ENCODE peak calls at places on chromosomes 11 and 22, in ten cellular contexts. One of them, this sample, is unnamed.

GRCh38 chr22:24023204-24023789 is 12.2 kb downstream of the CABIN1 start:
- DNase-seq in left ventricle myocardium superior: no peak
- DNase-seq in upper lobe of right lung: no peak
- DNase-seq in NCI-H2171 treated with DMSO at 0.1 percent for 48 hours: no peak
- DNase-seq in brain microvascular endothelial cell: no peak
- DNase-seq in tibial artery: no peak
- DNase-seq in skeletal muscle cell: no peak
- DNase-seq in kidney tubule cell: no peak
- DNase-seq in HuH-7: no peak
- DNase-seq in stimulated activated CD4-positive, alpha-beta T cell treated with anti-CD3 and anti-CD28 coated beads, Interleukin-12 subunit alpha, Interleukin-12 subunit beta, amount 100 ng/mL, for 24 hours: no peak
- DNase-seq in this sample: no peak

GRCh38 chr11:67251841-67252240 is 14.4 kb upstream of the GRK2 start:
- DNase-seq in left ventricle myocardium superior: no peak
- DNase-seq in upper lobe of right lung: no peak
- DNase-seq in NCI-H2171 treated with DMSO at 0.1 percent for 48 hours: no peak
- DNase-seq in brain microvascular endothelial cell: no peak
- DNase-seq in tibial artery: no peak
- DNase-seq in skeletal muscle cell: no peak
- DNase-seq in kidney tubule cell: no peak
- DNase-seq in HuH-7: no peak
- DNase-seq in stimulated activated CD4-positive, alpha-beta T cell treated with anti-CD3 and anti-CD28 coated beads, Interleukin-12 subunit alpha, Interleukin-12 subunit beta, amount 100 ng/mL, for 24 hours: no peak
- DNase-seq in this sample: no peak

GRCh38 chr22:26707581-26707980 is 50.2 kb downstream of the MIAT start:
- DNase-seq in left ventricle myocardium superior: no peak
- DNase-seq in upper lobe of right lung: no peak
- DNase-seq in NCI-H2171 treated with DMSO at 0.1 percent for 48 hours: no peak
- DNase-seq in brain microvascular endothelial cell: no peak
- DNase-seq in tibial artery: no peak
- DNase-seq in skeletal muscle cell: no peak
- DNase-seq in kidney tubule cell: peak
- DNase-seq in HuH-7: no peak
- DNase-seq in stimulated activated CD4-positive, alpha-beta T cell treated with anti-CD3 and anti-CD28 coated beads, Interleukin-12 subunit alpha, Interleukin-12 subunit beta, amount 100 ng/mL, for 24 hours: no peak
- DNase-seq in this sample: no peak

GRCh38 chr22:22431271-22432220 is 77.0 kb downstream of the ZNF280B start:
- DNase-seq in left ventricle myocardium superior: peak
- DNase-seq in upper lobe of right lung: no peak
- DNase-seq in NCI-H2171 treated with DMSO at 0.1 percent for 48 hours: peak
- DNase-seq in brain microvascular endothelial cell: peak
- DNase-seq in tibial artery: no peak
- DNase-seq in skeletal muscle cell: no peak
- DNase-seq in kidney tubule cell: peak
- DNase-seq in HuH-7: peak
- DNase-seq in stimulated activated CD4-positive, alpha-beta T cell treated with anti-CD3 and anti-CD28 coated beads, Interleukin-12 subunit alpha, Interleukin-12 subunit beta, amount 100 ng/mL, for 24 hours: peak
- DNase-seq in this sample: peak

GRCh38 chr11:64876835-64877341 is 1.5 kb downstream of the EHD1 start:
- DNase-seq in left ventricle myocardium superior: peak
- DNase-seq in upper lobe of right lung: peak
- DNase-seq in NCI-H2171 treated with DMSO at 0.1 percent for 48 hours: no peak
- DNase-seq in brain microvascular endothelial cell: peak
- DNase-seq in tibial artery: peak
- DNase-seq in skeletal muscle cell: no peak
- DNase-seq in kidney tubule cell: peak
- DNase-seq in HuH-7: no peak
- DNase-seq in stimulated activated CD4-positive, alpha-beta T cell treated with anti-CD3 and anti-CD28 coated beads, Interleukin-12 subunit alpha, Interleukin-12 subunit beta, amount 100 ng/mL, for 24 hours: no peak
- DNase-seq in this sample: no peak

GRCh38 chr11:92316410-92316809 is 91.8 kb downstream of the FAT3 start:
- DNase-seq in left ventricle myocardium superior: no peak
- DNase-seq in upper lobe of right lung: no peak
- DNase-seq in NCI-H2171 treated with DMSO at 0.1 percent for 48 hours: no peak
- DNase-seq in brain microvascular endothelial cell: no peak
- DNase-seq in tibial artery: no peak
- DNase-seq in skeletal muscle cell: no peak
- DNase-seq in kidney tubule cell: no peak
- DNase-seq in HuH-7: no peak
- DNase-seq in stimulated activated CD4-positive, alpha-beta T cell treated with anti-CD3 and anti-CD28 coated beads, Interleukin-12 subunit alpha, Interleukin-12 subunit beta, amount 100 ng/mL, for 24 hours: no peak
- DNase-seq in this sample: no peak

GRCh38 chr11:109015283-109015682 is 350.4 kb downstream of the DDX10 start:
- DNase-seq in left ventricle myocardium superior: no peak
- DNase-seq in upper lobe of right lung: no peak
- DNase-seq in NCI-H2171 treated with DMSO at 0.1 percent for 48 hours: no peak
- DNase-seq in brain microvascular endothelial cell: peak
- DNase-seq in tibial artery: no peak
- DNase-seq in skeletal muscle cell: peak
- DNase-seq in kidney tubule cell: no peak
- DNase-seq in HuH-7: no peak
- DNase-seq in stimulated activated CD4-positive, alpha-beta T cell treated with anti-CD3 and anti-CD28 coated beads, Interleukin-12 subunit alpha, Interleukin-12 subunit beta, amount 100 ng/mL, for 24 hours: no peak
- DNase-seq in this sample: no peak

GRCh38 chr11:68099474-68100405 is 21.4 kb downstream of the CHKA start:
- DNase-seq in left ventricle myocardium superior: no peak
- DNase-seq in upper lobe of right lung: peak
- DNase-seq in NCI-H2171 treated with DMSO at 0.1 percent for 48 hours: no peak
- DNase-seq in brain microvascular endothelial cell: no peak
- DNase-seq in tibial artery: no peak
- DNase-seq in skeletal muscle cell: no peak
- DNase-seq in kidney tubule cell: peak
- DNase-seq in HuH-7: peak
- DNase-seq in stimulated activated CD4-positive, alpha-beta T cell treated with anti-CD3 and anti-CD28 coated beads, Interleukin-12 subunit alpha, Interleukin-12 subunit beta, amount 100 ng/mL, for 24 hours: no peak
- DNase-seq in this sample: no peak

GRCh38 chr11:72598901-72599300 is 75.3 kb downstream of the PDE2A start:
- DNase-seq in left ventricle myocardium superior: peak
- DNase-seq in upper lobe of right lung: no peak
- DNase-seq in NCI-H2171 treated with DMSO at 0.1 percent for 48 hours: no peak
- DNase-seq in brain microvascular endothelial cell: peak
- DNase-seq in tibial artery: no peak
- DNase-seq in skeletal muscle cell: no peak
- DNase-seq in kidney tubule cell: peak
- DNase-seq in HuH-7: peak
- DNase-seq in stimulated activated CD4-positive, alpha-beta T cell treated with anti-CD3 and anti-CD28 coated beads, Interleukin-12 subunit alpha, Interleukin-12 subunit beta, amount 100 ng/mL, for 24 hours: no peak
- DNase-seq in this sample: no peak

GRCh38 chr11:31826530-31827438 is 15.7 kb upstream of the PAX6 start:
- DNase-seq in left ventricle myocardium superior: no peak
- DNase-seq in upper lobe of right lung: no peak
- DNase-seq in NCI-H2171 treated with DMSO at 0.1 percent for 48 hours: no peak
- DNase-seq in brain microvascular endothelial cell: no peak
- DNase-seq in tibial artery: no peak
- DNase-seq in skeletal muscle cell: no peak
- DNase-seq in kidney tubule cell: no peak
- DNase-seq in HuH-7: peak
- DNase-seq in stimulated activated CD4-positive, alpha-beta T cell treated with anti-CD3 and anti-CD28 coated beads, Interleukin-12 subunit alpha, Interleukin-12 subunit beta, amount 100 ng/mL, for 24 hours: no peak
- DNase-seq in this sample: no peak

GRCh38 chr11:68541983-68542382 is 81.4 kb downstream of the PPP6R3 start:
- DNase-seq in left ventricle myocardium superior: no peak
- DNase-seq in upper lobe of right lung: no peak
- DNase-seq in NCI-H2171 treated with DMSO at 0.1 percent for 48 hours: no peak
- DNase-seq in brain microvascular endothelial cell: no peak
- DNase-seq in tibial artery: no peak
- DNase-seq in skeletal muscle cell: no peak
- DNase-seq in kidney tubule cell: peak
- DNase-seq in HuH-7: no peak
- DNase-seq in stimulated activated CD4-positive, alpha-beta T cell treated with anti-CD3 and anti-CD28 coated beads, Interleukin-12 subunit alpha, Interleukin-12 subunit beta, amount 100 ng/mL, for 24 hours: no peak
- DNase-seq in this sample: no peak

GRCh38 chr11:9825895-9826294 is 162.0 kb downstream of the SWAP70 start:
- DNase-seq in left ventricle myocardium superior: no peak
- DNase-seq in upper lobe of right lung: no peak
- DNase-seq in NCI-H2171 treated with DMSO at 0.1 percent for 48 hours: no peak
- DNase-seq in brain microvascular endothelial cell: no peak
- DNase-seq in tibial artery: no peak
- DNase-seq in skeletal muscle cell: no peak
- DNase-seq in kidney tubule cell: no peak
- DNase-seq in HuH-7: no peak
- DNase-seq in stimulated activated CD4-positive, alpha-beta T cell treated with anti-CD3 and anti-CD28 coated beads, Interleukin-12 subunit alpha, Interleukin-12 subunit beta, amount 100 ng/mL, for 24 hours: no peak
- DNase-seq in this sample: no peak

GRCh38 chr22:46854125-46854870 is 91.8 kb downstream of the TBC1D22A start:
- DNase-seq in left ventricle myocardium superior: peak
- DNase-seq in upper lobe of right lung: peak
- DNase-seq in NCI-H2171 treated with DMSO at 0.1 percent for 48 hours: no peak
- DNase-seq in brain microvascular endothelial cell: peak
- DNase-seq in tibial artery: peak
- DNase-seq in skeletal muscle cell: no peak
- DNase-seq in kidney tubule cell: peak
- DNase-seq in HuH-7: no peak
- DNase-seq in stimulated activated CD4-positive, alpha-beta T cell treated with anti-CD3 and anti-CD28 coated beads, Interleukin-12 subunit alpha, Interleukin-12 subunit beta, amount 100 ng/mL, for 24 hours: no peak
- DNase-seq in this sample: no peak

GRCh38 chr11:57214087-57214395 is 23.0 kb downstream of the APLNR start:
- DNase-seq in left ventricle myocardium superior: no peak
- DNase-seq in upper lobe of right lung: no peak
- DNase-seq in NCI-H2171 treated with DMSO at 0.1 percent for 48 hours: no peak
- DNase-seq in brain microvascular endothelial cell: no peak
- DNase-seq in tibial artery: no peak
- DNase-seq in skeletal muscle cell: no peak
- DNase-seq in kidney tubule cell: no peak
- DNase-seq in HuH-7: no peak
- DNase-seq in stimulated activated CD4-positive, alpha-beta T cell treated with anti-CD3 and anti-CD28 coated beads, Interleukin-12 subunit alpha, Interleukin-12 subunit beta, amount 100 ng/mL, for 24 hours: no peak
- DNase-seq in this sample: peak

GRCh38 chr22:42188808-42189447 is 58.3 kb upstream of the CYP2D6 start:
- DNase-seq in left ventricle myocardium superior: no peak
- DNase-seq in upper lobe of right lung: no peak
- DNase-seq in NCI-H2171 treated with DMSO at 0.1 percent for 48 hours: no peak
- DNase-seq in brain microvascular endothelial cell: no peak
- DNase-seq in tibial artery: no peak
- DNase-seq in skeletal muscle cell: no peak
- DNase-seq in kidney tubule cell: peak
- DNase-seq in HuH-7: no peak
- DNase-seq in stimulated activated CD4-positive, alpha-beta T cell treated with anti-CD3 and anti-CD28 coated beads, Interleukin-12 subunit alpha, Interleukin-12 subunit beta, amount 100 ng/mL, for 24 hours: no peak
- DNase-seq in this sample: no peak

GRCh38 chr11:96050435-96051182 is 126.7 kb upstream of the MTMR2 start:
- DNase-seq in left ventricle myocardium superior: no peak
- DNase-seq in upper lobe of right lung: no peak
- DNase-seq in NCI-H2171 treated with DMSO at 0.1 percent for 48 hours: no peak
- DNase-seq in brain microvascular endothelial cell: peak
- DNase-seq in tibial artery: no peak
- DNase-seq in skeletal muscle cell: no peak
- DNase-seq in kidney tubule cell: peak
- DNase-seq in HuH-7: peak
- DNase-seq in stimulated activated CD4-positive, alpha-beta T cell treated with anti-CD3 and anti-CD28 coated beads, Interleukin-12 subunit alpha, Interleukin-12 subunit beta, amount 100 ng/mL, for 24 hours: no peak
- DNase-seq in this sample: no peak

GRCh38 chr11:69448471-69449284 is 32.8 kb upstream of the LINC01488 start:
- DNase-seq in left ventricle myocardium superior: no peak
- DNase-seq in upper lobe of right lung: no peak
- DNase-seq in NCI-H2171 treated with DMSO at 0.1 percent for 48 hours: no peak
- DNase-seq in brain microvascular endothelial cell: no peak
- DNase-seq in tibial artery: peak
- DNase-seq in skeletal muscle cell: no peak
- DNase-seq in kidney tubule cell: no peak
- DNase-seq in HuH-7: no peak
- DNase-seq in stimulated activated CD4-positive, alpha-beta T cell treated with anti-CD3 and anti-CD28 coated beads, Interleukin-12 subunit alpha, Interleukin-12 subunit beta, amount 100 ng/mL, for 24 hours: no peak
- DNase-seq in this sample: no peak

GRCh38 chr11:116162541-116163230 is 610.1 kb downstream of the BUD13 start:
- DNase-seq in left ventricle myocardium superior: no peak
- DNase-seq in upper lobe of right lung: no peak
- DNase-seq in NCI-H2171 treated with DMSO at 0.1 percent for 48 hours: no peak
- DNase-seq in brain microvascular endothelial cell: no peak
- DNase-seq in tibial artery: no peak
- DNase-seq in skeletal muscle cell: no peak
- DNase-seq in kidney tubule cell: peak
- DNase-seq in HuH-7: no peak
- DNase-seq in stimulated activated CD4-positive, alpha-beta T cell treated with anti-CD3 and anti-CD28 coated beads, Interleukin-12 subunit alpha, Interleukin-12 subunit beta, amount 100 ng/mL, for 24 hours: no peak
- DNase-seq in this sample: peak

GRCh38 chr22:35431483-35432205 is 31.7 kb downstream of the MCM5 start:
- DNase-seq in left ventricle myocardium superior: no peak
- DNase-seq in upper lobe of right lung: no peak
- DNase-seq in NCI-H2171 treated with DMSO at 0.1 percent for 48 hours: no peak
- DNase-seq in brain microvascular endothelial cell: no peak
- DNase-seq in tibial artery: no peak
- DNase-seq in skeletal muscle cell: no peak
- DNase-seq in kidney tubule cell: no peak
- DNase-seq in HuH-7: no peak
- DNase-seq in stimulated activated CD4-positive, alpha-beta T cell treated with anti-CD3 and anti-CD28 coated beads, Interleukin-12 subunit alpha, Interleukin-12 subunit beta, amount 100 ng/mL, for 24 hours: no peak
- DNase-seq in this sample: no peak

GRCh38 chr11:113247231-113247630 is 67.2 kb upstream of the TTC12 start:
- DNase-seq in left ventricle myocardium superior: no peak
- DNase-seq in upper lobe of right lung: no peak
- DNase-seq in NCI-H2171 treated with DMSO at 0.1 percent for 48 hours: no peak
- DNase-seq in brain microvascular endothelial cell: no peak
- DNase-seq in tibial artery: no peak
- DNase-seq in skeletal muscle cell: no peak
- DNase-seq in kidney tubule cell: no peak
- DNase-seq in HuH-7: no peak
- DNase-seq in stimulated activated CD4-positive, alpha-beta T cell treated with anti-CD3 and anti-CD28 coated beads, Interleukin-12 subunit alpha, Interleukin-12 subunit beta, amount 100 ng/mL, for 24 hours: no peak
- DNase-seq in this sample: peak

GRCh38 chr22:44664149-44664548 is 37.9 kb upstream of the PRR5 start:
- DNase-seq in left ventricle myocardium superior: peak
- DNase-seq in upper lobe of right lung: no peak
- DNase-seq in NCI-H2171 treated with DMSO at 0.1 percent for 48 hours: no peak
- DNase-seq in brain microvascular endothelial cell: peak
- DNase-seq in tibial artery: peak
- DNase-seq in skeletal muscle cell: no peak
- DNase-seq in kidney tubule cell: peak
- DNase-seq in HuH-7: no peak
- DNase-seq in stimulated activated CD4-positive, alpha-beta T cell treated with anti-CD3 and anti-CD28 coated beads, Interleukin-12 subunit alpha, Interleukin-12 subunit beta, amount 100 ng/mL, for 24 hours: no peak
- DNase-seq in this sample: no peak

GRCh38 chr11:71934213-71934612 is 5.4 kb downstream of the RNF121 start:
- DNase-seq in left ventricle myocardium superior: no peak
- DNase-seq in upper lobe of right lung: no peak
- DNase-seq in NCI-H2171 treated with DMSO at 0.1 percent for 48 hours: no peak
- DNase-seq in brain microvascular endothelial cell: no peak
- DNase-seq in tibial artery: no peak
- DNase-seq in skeletal muscle cell: no peak
- DNase-seq in kidney tubule cell: no peak
- DNase-seq in HuH-7: no peak
- DNase-seq in stimulated activated CD4-positive, alpha-beta T cell treated with anti-CD3 and anti-CD28 coated beads, Interleukin-12 subunit alpha, Interleukin-12 subunit beta, amount 100 ng/mL, for 24 hours: no peak
- DNase-seq in this sample: no peak

GRCh38 chr11:77602385-77603105 is 12.8 kb downstream of the AQP11 start:
- DNase-seq in left ventricle myocardium superior: no peak
- DNase-seq in upper lobe of right lung: no peak
- DNase-seq in NCI-H2171 treated with DMSO at 0.1 percent for 48 hours: no peak
- DNase-seq in brain microvascular endothelial cell: peak
- DNase-seq in tibial artery: no peak
- DNase-seq in skeletal muscle cell: peak
- DNase-seq in kidney tubule cell: peak
- DNase-seq in HuH-7: no peak
- DNase-seq in stimulated activated CD4-positive, alpha-beta T cell treated with anti-CD3 and anti-CD28 coated beads, Interleukin-12 subunit alpha, Interleukin-12 subunit beta, amount 100 ng/mL, for 24 hours: no peak
- DNase-seq in this sample: peak

GRCh38 chr22:26651840-26652239 is 5.5 kb upstream of the MIAT start:
- DNase-seq in left ventricle myocardium superior: no peak
- DNase-seq in upper lobe of right lung: no peak
- DNase-seq in NCI-H2171 treated with DMSO at 0.1 percent for 48 hours: no peak
- DNase-seq in brain microvascular endothelial cell: no peak
- DNase-seq in tibial artery: no peak
- DNase-seq in skeletal muscle cell: no peak
- DNase-seq in kidney tubule cell: no peak
- DNase-seq in HuH-7: no peak
- DNase-seq in stimulated activated CD4-positive, alpha-beta T cell treated with anti-CD3 and anti-CD28 coated beads, Interleukin-12 subunit alpha, Interleukin-12 subunit beta, amount 100 ng/mL, for 24 hours: no peak
- DNase-seq in this sample: no peak

GRCh38 chr11:13189561-13190435 is 87.8 kb upstream of the BMAL1 start:
- DNase-seq in left ventricle myocardium superior: no peak
- DNase-seq in upper lobe of right lung: no peak
- DNase-seq in NCI-H2171 treated with DMSO at 0.1 percent for 48 hours: no peak
- DNase-seq in brain microvascular endothelial cell: no peak
- DNase-seq in tibial artery: no peak
- DNase-seq in skeletal muscle cell: no peak
- DNase-seq in kidney tubule cell: no peak
- DNase-seq in HuH-7: no peak
- DNase-seq in stimulated activated CD4-positive, alpha-beta T cell treated with anti-CD3 and anti-CD28 coated beads, Interleukin-12 subunit alpha, Interleukin-12 subunit beta, amount 100 ng/mL, for 24 hours: no peak
- DNase-seq in this sample: no peak